ENCODE peak calls at places on chromosomes 1 and 21, in ten cellular contexts. One of them, this sample, is unnamed. For H3K36me3, the result is how much of the 10 kb centered on the place peaks cover.

GRCh38 chr1:198492872-198493271 is 47.6 kb downstream of the ATP6V1G3 start:
- DNase-seq in suprapubic skin: no peak
- DNase-seq in tibial nerve: no peak
- DNase-seq in brain microvascular endothelial cell: peak
- DNase-seq in psoas muscle: no peak
- DNase-seq in spleen: no peak
- DNase-seq in adipocyte: peak
- DNase-seq in pancreas: no peak
- DNase-seq in body of pancreas: no peak
- DNase-seq in colonic mucosa: no peak
- DNase-seq in this sample: no peak

GRCh38 chr1:89555550-89555949 is 30.9 kb downstream of the LRRC8B start:
- DNase-seq in adipocyte: no peak
- DNase-seq in suprapubic skin: no peak
- DNase-seq in body of pancreas: no peak
- DNase-seq in colonic mucosa: no peak
- DNase-seq in brain microvascular endothelial cell: no peak
- DNase-seq in pancreas: no peak
- DNase-seq in psoas muscle: no peak
- DNase-seq in spleen: no peak
- DNase-seq in tibial nerve: no peak
- DNase-seq in this sample: peak

GRCh38 chr1:70458120-70458519 is 47.1 kb downstream of the CTH start:
- DNase-seq in brain microvascular endothelial cell: no peak
- DNase-seq in tibial nerve: no peak
- DNase-seq in pancreas: no peak
- DNase-seq in psoas muscle: no peak
- DNase-seq in colonic mucosa: no peak
- DNase-seq in suprapubic skin: no peak
- DNase-seq in body of pancreas: no peak
- DNase-seq in adipocyte: no peak
- DNase-seq in spleen: no peak
- DNase-seq in this sample: no peak

GRCh38 chr1:8241417-8242014 is 76.4 kb upstream of the SLC45A1 start:
- DNase-seq in pancreas: no peak
- DNase-seq in spleen: no peak
- DNase-seq in brain microvascular endothelial cell: no peak
- DNase-seq in body of pancreas: no peak
- DNase-seq in adipocyte: no peak
- DNase-seq in colonic mucosa: peak
- DNase-seq in tibial nerve: no peak
- DNase-seq in psoas muscle: no peak
- DNase-seq in suprapubic skin: no peak
- DNase-seq in this sample: peak

GRCh38 chr1:150696590-150696989 is 364 bp downstream of the GOLPH3L start:
- DNase-seq in pancreas: no peak
- DNase-seq in tibial nerve: no peak
- DNase-seq in body of pancreas: no peak
- DNase-seq in colonic mucosa: no peak
- DNase-seq in spleen: no peak
- DNase-seq in adipocyte: peak
- DNase-seq in suprapubic skin: no peak
- DNase-seq in psoas muscle: no peak
- DNase-seq in brain microvascular endothelial cell: no peak
- DNase-seq in this sample: peak

GRCh38 chr1:21334214-21335087 is 44.2 kb upstream of the ECE1 start:
- DNase-seq in psoas muscle: peak
- DNase-seq in brain microvascular endothelial cell: peak
- DNase-seq in pancreas: peak
- DNase-seq in spleen: peak
- DNase-seq in tibial nerve: peak
- DNase-seq in suprapubic skin: no peak
- DNase-seq in colonic mucosa: peak
- DNase-seq in adipocyte: peak
- DNase-seq in body of pancreas: peak
- DNase-seq in this sample: peak

GRCh38 chr1:58885998-58886397 is 102.2 kb upstream of the JUN start:
- DNase-seq in spleen: no peak
- DNase-seq in colonic mucosa: peak
- DNase-seq in tibial nerve: peak
- DNase-seq in psoas muscle: peak
- DNase-seq in body of pancreas: peak
- DNase-seq in adipocyte: no peak
- DNase-seq in suprapubic skin: no peak
- DNase-seq in brain microvascular endothelial cell: no peak
- DNase-seq in pancreas: no peak
- DNase-seq in this sample: no peak

GRCh38 chr1:92817986-92818764 is 13.7 kb upstream of the RPL5 start:
- DNase-seq in spleen: no peak
- DNase-seq in colonic mucosa: peak
- DNase-seq in suprapubic skin: no peak
- DNase-seq in pancreas: no peak
- DNase-seq in brain microvascular endothelial cell: no peak
- DNase-seq in body of pancreas: peak
- DNase-seq in psoas muscle: no peak
- DNase-seq in adipocyte: peak
- DNase-seq in tibial nerve: no peak
- DNase-seq in this sample: peak

GRCh38 chr1:168726719-168727118 is 2.3 kb downstream of the DPT start:
- DNase-seq in suprapubic skin: no peak
- DNase-seq in tibial nerve: no peak
- DNase-seq in body of pancreas: no peak
- DNase-seq in colonic mucosa: no peak
- DNase-seq in spleen: no peak
- DNase-seq in psoas muscle: no peak
- DNase-seq in adipocyte: no peak
- DNase-seq in brain microvascular endothelial cell: no peak
- DNase-seq in pancreas: no peak
- DNase-seq in this sample: no peak

GRCh38 chr1:168729405-168729802 is 398 bp upstream of the DPT start:
- DNase-seq in brain microvascular endothelial cell: no peak
- DNase-seq in colonic mucosa: no peak
- DNase-seq in tibial nerve: no peak
- DNase-seq in suprapubic skin: no peak
- DNase-seq in pancreas: no peak
- DNase-seq in adipocyte: peak
- DNase-seq in body of pancreas: no peak
- DNase-seq in psoas muscle: no peak
- DNase-seq in spleen: no peak
- DNase-seq in this sample: no peak

GRCh38 chr1:168731244-168731643 is 2.2 kb upstream of the DPT start:
- DNase-seq in tibial nerve: no peak
- DNase-seq in body of pancreas: no peak
- DNase-seq in psoas muscle: no peak
- DNase-seq in pancreas: no peak
- DNase-seq in spleen: no peak
- DNase-seq in brain microvascular endothelial cell: no peak
- DNase-seq in adipocyte: no peak
- DNase-seq in colonic mucosa: no peak
- DNase-seq in suprapubic skin: no peak
- DNase-seq in this sample: no peak

GRCh38 chr1:168726311-168726710 is 2.7 kb downstream of the DPT start:
- DNase-seq in colonic mucosa: no peak
- DNase-seq in body of pancreas: no peak
- DNase-seq in pancreas: no peak
- DNase-seq in spleen: no peak
- DNase-seq in psoas muscle: no peak
- DNase-seq in tibial nerve: no peak
- DNase-seq in brain microvascular endothelial cell: no peak
- DNase-seq in adipocyte: no peak
- DNase-seq in suprapubic skin: no peak
- DNase-seq in this sample: no peak

DNA sequence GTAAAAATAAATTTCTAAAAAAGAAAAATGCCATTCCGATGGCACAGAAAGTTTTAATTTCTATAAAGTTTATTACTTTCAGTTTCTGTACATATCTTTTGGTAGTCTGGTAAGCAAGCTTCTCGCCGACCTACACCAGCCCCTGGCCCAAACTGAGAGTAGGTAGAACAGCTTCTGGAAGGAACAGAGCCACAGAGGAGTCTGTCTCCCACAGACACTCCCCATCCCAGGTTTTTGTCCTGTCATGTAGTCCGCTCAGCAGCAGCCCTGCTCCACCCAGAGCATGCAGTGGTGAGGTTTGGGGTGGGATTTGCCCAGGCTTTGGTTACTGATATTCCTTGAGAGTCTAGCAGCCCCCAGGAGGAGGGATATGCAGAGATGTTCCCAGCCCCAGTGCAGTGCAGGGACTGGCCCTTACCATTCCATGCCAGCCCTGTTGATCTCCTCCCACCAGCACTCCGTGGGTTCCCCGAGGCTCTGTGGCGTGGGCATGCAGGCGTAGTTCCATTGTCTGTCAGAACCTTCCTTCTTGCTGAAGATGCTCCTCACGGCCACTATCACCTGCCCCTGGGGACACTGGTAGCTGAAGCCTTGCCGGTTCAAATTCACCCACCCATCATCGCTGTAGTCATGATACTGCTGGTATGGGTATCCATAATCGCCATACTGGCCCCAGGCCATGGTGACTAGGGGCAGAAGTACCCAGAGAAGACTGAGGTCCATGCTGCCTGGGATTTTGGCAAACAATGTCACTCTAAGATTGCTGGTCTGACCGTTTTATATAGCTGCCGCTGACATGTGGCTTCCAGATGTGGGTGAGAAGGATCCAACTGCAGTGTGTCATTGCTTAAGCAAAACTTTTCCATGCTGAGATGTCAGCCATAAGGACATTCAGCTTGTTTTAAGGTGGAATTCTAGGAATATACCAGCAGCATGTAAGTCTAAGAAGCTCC is at the start of gene DPT:
- DNase-seq in psoas muscle: peak
- DNase-seq in tibial nerve: peak
- DNase-seq in pancreas: no peak
- DNase-seq in brain microvascular endothelial cell: no peak
- DNase-seq in adipocyte: peak
- DNase-seq in spleen: no peak
- DNase-seq in body of pancreas: no peak
- DNase-seq in suprapubic skin: peak
- DNase-seq in colonic mucosa: no peak
- DNase-seq in this sample: no peak
- H3K4me3 ChIP-seq in psoas muscle: peak
- H3K4me3 ChIP-seq in tibial nerve: no peak
- H3K4me3 ChIP-seq in pancreas: no peak
- H3K4me3 ChIP-seq in brain microvascular endothelial cell: no peak
- H3K4me3 ChIP-seq in adipocyte: peak
- H3K4me3 ChIP-seq in spleen: no peak
- H3K4me3 ChIP-seq in body of pancreas: no peak
- H3K4me3 ChIP-seq in suprapubic skin: peak
- H3K4me3 ChIP-seq in colonic mucosa: no peak
- H3K4me3 ChIP-seq in this sample: no peak

DNA sequence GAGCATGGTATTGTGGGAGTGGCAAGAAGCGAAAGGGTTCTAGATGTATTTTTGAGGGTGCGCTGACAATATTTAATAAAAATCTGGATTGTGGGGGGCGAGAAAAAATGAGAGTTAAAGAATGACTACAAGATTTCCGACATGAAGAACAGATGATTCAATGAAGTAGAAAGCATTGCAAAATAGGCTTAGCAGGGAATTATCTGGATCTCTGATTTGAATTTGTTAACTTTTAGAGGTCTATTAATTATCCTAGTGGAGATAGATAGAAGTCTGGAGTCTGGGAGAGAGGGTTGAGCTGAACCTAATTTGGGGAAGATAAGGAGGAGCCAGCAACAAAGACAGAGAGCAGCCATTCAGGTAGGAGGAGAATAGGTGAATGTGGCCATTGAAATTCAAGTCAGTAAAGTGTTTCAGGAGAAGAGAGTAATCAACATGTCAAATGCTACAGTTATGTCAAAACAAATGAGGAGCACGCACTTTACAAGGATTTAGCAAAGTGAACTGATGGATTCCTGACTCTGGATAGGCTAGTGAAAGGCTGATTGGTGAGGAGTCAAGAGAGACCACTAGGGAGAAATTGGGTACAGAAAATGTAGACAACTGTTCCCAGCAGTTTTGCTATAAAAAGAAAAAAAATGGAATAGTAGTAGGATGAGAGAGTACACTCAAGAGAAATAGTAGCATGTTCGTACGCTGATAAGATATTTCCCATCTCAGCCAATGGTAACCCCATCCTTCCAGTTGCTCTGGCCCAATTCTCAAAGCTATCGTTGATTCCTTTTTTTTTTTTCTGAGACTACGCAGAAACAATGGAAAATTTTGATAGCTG is 393.2 kb upstream of the CXADR start:
- DNase-seq in suprapubic skin: no peak
- DNase-seq in pancreas: no peak
- DNase-seq in colonic mucosa: no peak
- DNase-seq in spleen: no peak
- DNase-seq in psoas muscle: no peak
- DNase-seq in tibial nerve: no peak
- DNase-seq in adipocyte: no peak
- DNase-seq in body of pancreas: no peak
- DNase-seq in brain microvascular endothelial cell: no peak
- DNase-seq in this sample: no peak
- H3K36me3 ChIP-seq in suprapubic skin: under half
- H3K36me3 ChIP-seq in pancreas: under half
- H3K36me3 ChIP-seq in colonic mucosa: under half
- H3K36me3 ChIP-seq in spleen: under half
- H3K36me3 ChIP-seq in psoas muscle: under half
- H3K36me3 ChIP-seq in tibial nerve: under half
- H3K36me3 ChIP-seq in adipocyte: under half
- H3K36me3 ChIP-seq in body of pancreas: under half
- H3K36me3 ChIP-seq in brain microvascular endothelial cell: under half
- H3K36me3 ChIP-seq in this sample: under half

DNA sequence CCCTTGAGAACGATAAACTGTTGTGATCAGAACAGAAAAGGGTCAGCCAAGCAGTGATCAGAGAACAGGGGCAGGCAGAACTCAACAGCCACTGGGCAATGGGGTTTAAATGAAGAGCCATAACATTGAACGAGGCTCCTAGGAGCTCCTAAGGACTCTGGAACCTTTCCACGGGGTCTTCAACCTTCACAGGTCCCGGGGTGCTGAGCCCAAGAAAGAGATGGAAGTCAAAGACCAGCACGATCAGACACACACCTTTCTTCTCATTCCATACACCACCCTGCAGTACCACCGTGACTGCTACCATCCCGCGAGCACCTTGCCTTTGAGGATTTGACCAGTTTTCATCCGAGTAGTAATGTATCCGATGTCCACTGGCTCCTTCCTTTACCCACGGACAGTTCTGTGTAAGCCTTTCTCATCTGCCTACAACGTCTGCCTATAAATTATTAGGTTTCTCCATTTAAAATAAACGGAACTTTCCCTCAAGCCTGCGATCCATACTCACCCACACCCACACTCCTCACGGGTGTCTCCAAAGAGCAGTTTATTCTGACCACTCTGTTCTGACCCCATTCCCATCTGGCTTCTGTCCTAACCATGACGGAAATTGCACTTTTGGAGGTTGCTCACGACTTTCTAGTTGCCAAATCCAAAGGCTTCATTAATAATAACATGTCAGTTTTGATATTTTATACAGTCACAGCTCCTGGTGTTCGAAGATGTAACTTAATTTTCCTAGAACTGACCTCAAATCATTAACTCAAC is 16.8 kb upstream of the HHAT start:
- DNase-seq in colonic mucosa: no peak
- DNase-seq in suprapubic skin: no peak
- DNase-seq in pancreas: no peak
- DNase-seq in adipocyte: no peak
- DNase-seq in tibial nerve: no peak
- DNase-seq in psoas muscle: no peak
- DNase-seq in body of pancreas: no peak
- DNase-seq in spleen: no peak
- DNase-seq in brain microvascular endothelial cell: no peak
- DNase-seq in this sample: no peak
- H3K4me3 ChIP-seq in colonic mucosa: no peak
- H3K4me3 ChIP-seq in suprapubic skin: peak
- H3K4me3 ChIP-seq in pancreas: no peak
- H3K4me3 ChIP-seq in adipocyte: peak
- H3K4me3 ChIP-seq in tibial nerve: peak
- H3K4me3 ChIP-seq in psoas muscle: peak
- H3K4me3 ChIP-seq in body of pancreas: no peak
- H3K4me3 ChIP-seq in spleen: peak
- H3K4me3 ChIP-seq in brain microvascular endothelial cell: no peak
- H3K4me3 ChIP-seq in this sample: no peak

DNA sequence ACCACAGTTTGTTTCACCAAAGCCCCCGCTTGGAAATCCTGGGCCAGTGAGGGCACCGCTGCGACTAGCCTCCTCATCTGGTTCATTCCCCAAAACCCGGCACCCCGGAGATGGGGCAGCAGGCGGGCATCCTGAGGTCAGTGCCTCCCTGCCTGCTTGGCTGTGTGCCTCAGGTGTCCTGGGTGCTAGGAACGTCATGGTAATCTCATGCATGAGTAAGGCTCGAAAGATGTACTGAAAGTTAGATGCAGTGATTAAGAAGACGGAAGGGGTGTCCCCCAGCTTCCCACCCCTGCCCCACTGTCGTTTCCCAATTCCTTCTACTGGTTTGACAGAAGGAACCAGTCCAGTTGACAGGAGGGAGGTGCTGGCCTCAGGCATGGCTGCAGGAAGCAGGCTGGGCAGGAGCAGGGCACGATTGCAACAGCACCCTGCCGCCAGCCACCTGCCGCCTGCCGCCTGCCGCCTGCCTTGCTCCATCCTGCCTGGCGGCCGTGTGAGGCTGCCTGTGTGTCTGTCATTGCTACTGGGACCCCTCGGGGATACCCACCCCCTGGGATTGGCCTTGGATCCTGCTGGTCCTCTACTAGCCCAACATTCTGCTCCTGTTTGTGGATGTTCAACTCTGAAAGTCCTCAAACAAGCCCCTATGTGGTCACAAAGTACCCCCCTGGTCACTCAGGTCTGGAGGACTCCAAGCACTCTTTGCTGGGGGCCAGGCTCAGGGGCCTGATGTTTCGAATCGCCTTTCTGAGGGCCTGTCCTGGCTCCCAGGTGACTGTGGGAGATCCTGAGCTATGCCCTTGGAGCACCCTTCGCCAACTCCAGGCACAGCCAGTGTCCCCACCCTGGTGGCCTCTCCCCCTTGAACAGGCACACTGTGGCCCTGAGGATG is 73.0 kb upstream of the IFFO2 start:
- DNase-seq in pancreas: peak
- DNase-seq in tibial nerve: no peak
- DNase-seq in colonic mucosa: peak
- DNase-seq in spleen: no peak
- DNase-seq in suprapubic skin: no peak
- DNase-seq in body of pancreas: no peak
- DNase-seq in brain microvascular endothelial cell: no peak
- DNase-seq in psoas muscle: no peak
- DNase-seq in adipocyte: no peak
- DNase-seq in this sample: peak
- H3K36me3 ChIP-seq in pancreas: under half
- H3K36me3 ChIP-seq in tibial nerve: under half
- H3K36me3 ChIP-seq in colonic mucosa: under half
- H3K36me3 ChIP-seq in spleen: under half
- H3K36me3 ChIP-seq in suprapubic skin: under half
- H3K36me3 ChIP-seq in body of pancreas: under half
- H3K36me3 ChIP-seq in brain microvascular endothelial cell: under half
- H3K36me3 ChIP-seq in psoas muscle: under half
- H3K36me3 ChIP-seq in adipocyte: under half
- H3K36me3 ChIP-seq in this sample: under half

This sample was measured in small intestine.